ENCODE peak calls at places on chromosomes 2 and 18, in nine cellular contexts. J, L, D, X, S, M, R, O and T are unnamed samples.

GRCh38 chr2:144515694-144516416 is 4.1 kb downstream of the ZEB2 start:
- DNase-seq in J (peak), L (no peak), D (no peak), X (peak), S (no peak), M (no peak), R (peak), O (no peak), T (no peak)

GRCh38 chr2:19632327-19633040 is 269.3 kb downstream of the TTC32 start:
- DNase-seq in J (no peak), L (no peak), D (no peak), X (no peak), S (no peak), M (no peak), R (peak), O (no peak), T (no peak)

GRCh38 chr2:239396881-239397681 is 3.7 kb downstream of the HDAC4 start:
- DNase-seq in J (no peak), L (no peak), D (no peak), X (peak), S (peak), M (no peak), R (no peak), O (no peak), T (no peak)

GRCh38 chr2:84830758-84831500 is 50.0 kb downstream of the TRABD2A start:
- DNase-seq in J (no peak), L (no peak), D (no peak), X (no peak), S (no peak), M (no peak), R (peak), O (no peak), T (no peak)

GRCh38 chr18:69839497-69839896 is 108.2 kb downstream of the CD226 start:
- DNase-seq in J (no peak), L (no peak), D (no peak), X (no peak), S (no peak), M (no peak), R (no peak), O (no peak), T (peak)

GRCh38 chr2:16625201-16625729 is 40.4 kb downstream of the CYRIA start:
- DNase-seq in J (no peak), L (no peak), D (no peak), X (no peak), S (no peak), M (no peak), R (no peak), O (no peak), T (no peak)

GRCh38 chr2:159003555-159003954 is 35.1 kb downstream of the TANC1 start:
- DNase-seq in J (no peak), L (no peak), D (no peak), X (no peak), S (no peak), M (no peak), R (no peak), O (no peak), T (no peak)

GRCh38 chr2:210086292-210086691 is 83.9 kb downstream of the RPE start:
- DNase-seq in J (no peak), L (no peak), D (no peak), X (no peak), S (no peak), M (no peak), R (peak), O (no peak), T (no peak)

GRCh38 chr2:128803222-128803621 is 484.6 kb upstream of the HS6ST1 start:
- DNase-seq in J (no peak), L (no peak), D (no peak), X (no peak), S (no peak), M (no peak), R (no peak), O (no peak), T (no peak)

GRCh38 chr18:3579701-3580100 is 129.7 kb downstream of the TGIF1 start:
- DNase-seq in J (no peak), L (no peak), D (no peak), X (no peak), S (no peak), M (no peak), R (peak), O (peak), T (no peak)

GRCh38 chr2:7029291-7030059 is 112.3 kb downstream of the RNF144A start:
- DNase-seq in J (no peak), L (no peak), D (no peak), X (no peak), S (no peak), M (no peak), R (peak), O (no peak), T (no peak)

GRCh38 chr2:96274355-96275056 is 8.5 kb downstream of the CIAO1 start:
- DNase-seq in J (no peak), L (no peak), D (no peak), X (no peak), S (no peak), M (no peak), R (no peak), O (no peak), T (no peak)

GRCh38 chr2:105078906-105079305 is 41.0 kb downstream of the MRPS9 start:
- DNase-seq in J (no peak), L (no peak), D (no peak), X (no peak), S (no peak), M (no peak), R (no peak), O (no peak), T (no peak)

GRCh38 chr2:197804758-197805597 is 585 bp downstream of the PLCL1 start:
- DNase-seq in J (no peak), L (peak), D (no peak), X (peak), S (no peak), M (no peak), R (peak), O (no peak), T (peak)

GRCh38 chr2:232336241-232336736 is 42.3 kb upstream of the ALPP start:
- DNase-seq in J (no peak), L (peak), D (no peak), X (no peak), S (no peak), M (no peak), R (no peak), O (no peak), T (peak)

GRCh38 chr18:36934884-36935283 is 106.0 kb downstream of the KIAA1328 start:
- DNase-seq in J (no peak), L (no peak), D (no peak), X (no peak), S (no peak), M (no peak), R (peak), O (no peak), T (no peak)